ENCODE peak calls at places on chromosomes 2 and 18, in five cellular contexts. One of them, this sample, is unnamed.

GRCh38 chr2:235366847-235367246 is 127.0 kb upstream of the AGAP1 start:
- DNase-seq in cardiac fibroblast: no peak
- DNase-seq in GM10248: no peak
- DNase-seq in AG04450: no peak
- DNase-seq in hepatocyte: no peak
- DNase-seq in this sample: no peak

GRCh38 chr2:230472619-230473018 is 56.6 kb downstream of the SP100 start:
- DNase-seq in hepatocyte: peak
- DNase-seq in AG04450: no peak
- DNase-seq in GM10248: no peak
- DNase-seq in cardiac fibroblast: peak
- DNase-seq in this sample: no peak

GRCh38 chr2:38176619-38177021 is 100.7 kb upstream of the CYP1B1 start:
- DNase-seq in GM10248: no peak
- DNase-seq in AG04450: peak
- DNase-seq in hepatocyte: no peak
- DNase-seq in cardiac fibroblast: peak
- DNase-seq in this sample: no peak

GRCh38 chr2:127675335-127676261 is at the start of gene LIMS2:
- DNase-seq in hepatocyte: peak
- DNase-seq in AG04450: no peak
- DNase-seq in GM10248: no peak
- DNase-seq in cardiac fibroblast: peak
- DNase-seq in this sample: no peak

GRCh38 chr18:55907352-55908045 is 319.5 kb upstream of the TCF4 start:
- DNase-seq in GM10248: no peak
- DNase-seq in cardiac fibroblast: peak
- DNase-seq in AG04450: no peak
- DNase-seq in hepatocyte: no peak
- DNase-seq in this sample: no peak

GRCh38 chr2:69384618-69385081 is 2.4 kb downstream of the GFPT1 start:
- DNase-seq in GM10248: no peak
- DNase-seq in AG04450: no peak
- DNase-seq in hepatocyte: no peak
- DNase-seq in cardiac fibroblast: no peak
- DNase-seq in this sample: no peak

GRCh38 chr2:237282568-237283128 is 131.3 kb downstream of the COL6A3 start:
- DNase-seq in hepatocyte: no peak
- DNase-seq in cardiac fibroblast: no peak
- DNase-seq in GM10248: no peak
- DNase-seq in AG04450: no peak
- DNase-seq in this sample: no peak

GRCh38 chr2:181586569-181587076 is 70.3 kb downstream of the CERKL start:
- DNase-seq in cardiac fibroblast: no peak
- DNase-seq in AG04450: no peak
- DNase-seq in hepatocyte: peak
- DNase-seq in GM10248: peak
- DNase-seq in this sample: no peak

GRCh38 chr2:173395567-173396351 is 41.1 kb downstream of the CDCA7 start:
- DNase-seq in GM10248: no peak
- DNase-seq in AG04450: no peak
- DNase-seq in hepatocyte: no peak
- DNase-seq in cardiac fibroblast: no peak
- DNase-seq in this sample: no peak

GRCh38 chr2:217797661-217798069 is 205.1 kb downstream of the TNS1 start:
- DNase-seq in cardiac fibroblast: no peak
- DNase-seq in GM10248: no peak
- DNase-seq in AG04450: no peak
- DNase-seq in hepatocyte: no peak
- DNase-seq in this sample: peak

GRCh38 chr2:73931531-73932500 is 5.1 kb downstream of the DGUOK start:
- DNase-seq in hepatocyte: no peak
- DNase-seq in AG04450: no peak
- DNase-seq in GM10248: no peak
- DNase-seq in cardiac fibroblast: no peak
- DNase-seq in this sample: no peak

GRCh38 chr2:67838205-67838604 is 224.6 kb downstream of the C1D start:
- DNase-seq in AG04450: no peak
- DNase-seq in hepatocyte: no peak
- DNase-seq in cardiac fibroblast: no peak
- DNase-seq in GM10248: no peak
- DNase-seq in this sample: no peak

GRCh38 chr2:134401081-134401497 is 147.2 kb downstream of the MGAT5 start:
- DNase-seq in GM10248: no peak
- DNase-seq in AG04450: no peak
- DNase-seq in cardiac fibroblast: peak
- DNase-seq in hepatocyte: no peak
- DNase-seq in this sample: no peak

GRCh38 chr2:64581018-64581417 is 56.9 kb downstream of the AFTPH start:
- DNase-seq in hepatocyte: no peak
- DNase-seq in cardiac fibroblast: no peak
- DNase-seq in GM10248: no peak
- DNase-seq in AG04450: no peak
- DNase-seq in this sample: no peak

GRCh38 chr18:57258131-57258777 is 94.1 kb upstream of the ST8SIA3 start:
- DNase-seq in cardiac fibroblast: no peak
- DNase-seq in GM10248: no peak
- DNase-seq in AG04450: no peak
- DNase-seq in hepatocyte: no peak
- DNase-seq in this sample: no peak

GRCh38 chr2:241136661-241137260 is 12.5 kb downstream of the PASK start:
- DNase-seq in GM10248: no peak
- DNase-seq in AG04450: no peak
- DNase-seq in hepatocyte: no peak
- DNase-seq in cardiac fibroblast: no peak
- DNase-seq in this sample: no peak

GRCh38 chr2:150526827-150527226 is 39.4 kb upstream of the RND3 start:
- DNase-seq in GM10248: no peak
- DNase-seq in hepatocyte: peak
- DNase-seq in AG04450: no peak
- DNase-seq in cardiac fibroblast: peak
- DNase-seq in this sample: no peak

GRCh38 chr2:168935810-168936581 is 34.9 kb downstream of the G6PC2 start:
- DNase-seq in cardiac fibroblast: peak
- DNase-seq in GM10248: no peak
- DNase-seq in AG04450: no peak
- DNase-seq in hepatocyte: peak
- DNase-seq in this sample: no peak

GRCh38 chr2:143600136-143600535 is 470.9 kb downstream of the ARHGAP15 start:
- DNase-seq in AG04450: no peak
- DNase-seq in hepatocyte: no peak
- DNase-seq in cardiac fibroblast: peak
- DNase-seq in GM10248: no peak
- DNase-seq in this sample: no peak

GRCh38 chr2:238077292-238077691 is 16.5 kb downstream of the SCLY start:
- DNase-seq in hepatocyte: no peak
- DNase-seq in AG04450: no peak
- DNase-seq in GM10248: no peak
- DNase-seq in cardiac fibroblast: no peak
- DNase-seq in this sample: no peak

DNA sequence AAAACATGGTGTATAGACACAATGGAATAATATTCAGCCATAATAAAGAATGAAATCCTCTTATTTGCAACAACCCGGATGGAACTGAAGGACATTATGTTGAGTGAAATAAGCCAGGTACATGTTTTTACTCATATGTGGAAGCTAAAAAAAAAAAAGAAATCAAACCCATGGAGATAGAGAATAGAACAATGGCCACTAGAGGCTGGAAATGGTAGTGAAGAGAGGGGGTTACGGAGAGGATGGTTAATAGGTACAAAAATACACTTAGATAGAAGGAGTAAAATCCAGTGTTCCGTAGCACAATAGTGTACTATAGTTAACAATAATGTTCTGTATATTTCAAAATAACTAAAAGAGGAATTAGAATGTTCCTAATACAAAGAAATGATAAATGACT is 12.8 kb upstream of the KIAA2012 start:
- DNase-seq in GM10248: no peak
- DNase-seq in cardiac fibroblast: no peak
- DNase-seq in hepatocyte: no peak
- DNase-seq in AG04450: no peak
- DNase-seq in this sample: no peak
- TF ChIP-seq CTCF in GM10248: no peak
- TF ChIP-seq CTCF in cardiac fibroblast: peak
- TF ChIP-seq CTCF in hepatocyte: peak
- TF ChIP-seq CTCF in AG04450: peak
- TF ChIP-seq CTCF in this sample: no peak

DNA sequence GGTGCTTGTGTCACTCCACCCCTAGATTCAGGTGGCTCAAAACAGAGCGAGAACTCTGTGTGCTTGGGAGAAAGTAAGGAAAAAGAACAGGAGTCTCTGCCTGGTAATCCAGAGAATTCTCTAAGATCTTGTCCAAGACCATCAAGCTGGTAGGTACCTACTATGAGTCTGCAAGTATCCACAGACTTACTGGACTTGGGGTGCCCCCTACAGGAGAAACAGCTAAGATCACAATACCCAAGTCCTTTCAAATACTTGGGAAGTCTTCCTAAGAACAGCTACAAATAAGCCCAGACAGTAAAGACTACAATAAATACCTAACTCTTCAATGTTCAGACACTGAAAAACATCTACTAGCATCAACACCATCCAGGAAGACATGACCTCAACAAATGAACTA is 1143.6 kb upstream of the ACVR2A start:
- DNase-seq in cardiac fibroblast: no peak
- DNase-seq in hepatocyte: no peak
- DNase-seq in GM10248: no peak
- DNase-seq in AG04450: no peak
- DNase-seq in this sample: no peak
- TF ChIP-seq CTCF in cardiac fibroblast: no peak
- TF ChIP-seq CTCF in hepatocyte: no peak
- TF ChIP-seq CTCF in GM10248: no peak
- TF ChIP-seq CTCF in AG04450: no peak
- TF ChIP-seq CTCF in this sample: no peak

GRCh38 chr2:77054938-77055337 is 467.2 kb downstream of the LRRTM4 start:
- DNase-seq in GM10248: no peak
- DNase-seq in cardiac fibroblast: no peak
- DNase-seq in hepatocyte: peak
- DNase-seq in AG04450: no peak
- DNase-seq in this sample: no peak
- TF ChIP-seq CTCF in GM10248: no peak
- TF ChIP-seq CTCF in cardiac fibroblast: no peak
- TF ChIP-seq CTCF in hepatocyte: no peak
- TF ChIP-seq CTCF in AG04450: no peak
- TF ChIP-seq CTCF in this sample: no peak

GRCh38 chr2:31205186-31205585 is 12.1 kb downstream of the CAPN14 start:
- DNase-seq in hepatocyte: no peak
- DNase-seq in AG04450: no peak
- DNase-seq in GM10248: no peak
- DNase-seq in cardiac fibroblast: no peak
- DNase-seq in this sample: no peak
- TF ChIP-seq CTCF in hepatocyte: no peak
- TF ChIP-seq CTCF in AG04450: no peak
- TF ChIP-seq CTCF in GM10248: no peak
- TF ChIP-seq CTCF in cardiac fibroblast: no peak
- TF ChIP-seq CTCF in this sample: no peak

GRCh38 chr2:71071681-71072398 is 3.4 kb downstream of the NAGK start:
- DNase-seq in hepatocyte: no peak
- DNase-seq in cardiac fibroblast: no peak
- DNase-seq in AG04450: no peak
- DNase-seq in GM10248: peak
- DNase-seq in this sample: no peak
- TF ChIP-seq CTCF in hepatocyte: no peak
- TF ChIP-seq CTCF in cardiac fibroblast: no peak
- TF ChIP-seq CTCF in AG04450: peak
- TF ChIP-seq CTCF in GM10248: peak
- TF ChIP-seq CTCF in this sample: no peak

GRCh38 chr2:196399736-196400691 is 228.6 kb upstream of the STK17B start:
- DNase-seq in cardiac fibroblast: peak
- DNase-seq in AG04450: peak
- DNase-seq in GM10248: no peak
- DNase-seq in hepatocyte: peak
- DNase-seq in this sample: no peak

GRCh38 chr2:196403471-196403870 is 232.1 kb upstream of the STK17B start:
- DNase-seq in cardiac fibroblast: peak
- DNase-seq in AG04450: peak
- DNase-seq in GM10248: no peak
- DNase-seq in hepatocyte: no peak
- DNase-seq in this sample: no peak

GRCh38 chr2:196409376-196409775 is 230.1 kb upstream of the CCDC150 start:
- DNase-seq in AG04450: no peak
- DNase-seq in GM10248: no peak
- DNase-seq in hepatocyte: no peak
- DNase-seq in cardiac fibroblast: no peak
- DNase-seq in this sample: no peak

GRCh38 chr2:196407675-196408265 is 231.7 kb upstream of the CCDC150 start:
- DNase-seq in cardiac fibroblast: no peak
- DNase-seq in GM10248: no peak
- DNase-seq in AG04450: no peak
- DNase-seq in hepatocyte: no peak
- DNase-seq in this sample: no peak

DNA sequence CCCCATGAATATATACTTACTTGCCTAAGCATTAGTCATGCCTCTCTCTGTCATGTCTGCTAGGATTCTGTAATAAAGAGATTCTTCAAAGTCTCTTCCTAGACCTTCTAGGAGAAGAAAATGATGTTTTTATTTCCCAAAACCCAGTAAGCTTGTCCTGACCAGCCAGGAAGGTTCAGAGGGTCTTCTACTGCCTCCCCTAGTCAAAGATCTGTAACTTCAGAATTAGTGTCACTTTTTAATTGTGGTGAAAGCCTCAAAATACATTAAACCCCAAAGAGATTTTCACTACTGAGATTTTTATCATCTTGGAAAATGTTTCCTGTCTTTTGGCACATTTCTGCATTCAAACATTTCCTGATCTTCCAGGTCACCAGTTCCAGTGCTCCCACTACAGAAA is 232.9 kb upstream of the STK17B start:
- DNase-seq in AG04450: no peak
- DNase-seq in GM10248: no peak
- DNase-seq in hepatocyte: no peak
- DNase-seq in cardiac fibroblast: peak
- DNase-seq in this sample: no peak
- TF ChIP-seq CTCF in AG04450: no peak
- TF ChIP-seq CTCF in GM10248: peak
- TF ChIP-seq CTCF in hepatocyte: no peak
- TF ChIP-seq CTCF in cardiac fibroblast: no peak
- TF ChIP-seq CTCF in this sample: no peak

DNA sequence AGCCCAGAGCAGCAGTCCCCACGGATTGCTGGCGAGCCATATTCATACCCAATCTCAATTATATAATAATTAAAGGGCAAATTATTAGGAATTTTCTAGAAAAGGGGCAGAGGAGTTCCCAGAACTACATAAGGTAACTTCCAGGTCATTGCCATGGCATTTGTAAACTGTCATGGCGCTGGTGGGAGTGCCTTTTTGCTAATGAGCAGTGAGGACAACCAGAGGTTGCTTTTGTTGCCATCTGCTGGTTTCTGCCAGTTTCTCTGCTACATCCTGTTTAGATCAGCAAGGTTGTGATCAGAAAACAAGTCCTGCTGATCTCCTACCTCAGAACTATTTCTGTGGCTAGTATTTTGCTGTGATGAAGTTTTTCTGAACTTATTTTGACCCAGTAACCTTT is 159.8 kb upstream of the PIEZO2 start:
- DNase-seq in GM10248: no peak
- DNase-seq in AG04450: no peak
- DNase-seq in hepatocyte: no peak
- DNase-seq in cardiac fibroblast: peak
- DNase-seq in this sample: no peak
- TF ChIP-seq CTCF in GM10248: peak
- TF ChIP-seq CTCF in AG04450: peak
- TF ChIP-seq CTCF in hepatocyte: peak
- TF ChIP-seq CTCF in cardiac fibroblast: peak
- TF ChIP-seq CTCF in this sample: no peak

GRCh38 chr2:40754912-40755311 is 303.0 kb upstream of the SLC8A1 start:
- DNase-seq in AG04450: no peak
- DNase-seq in hepatocyte: no peak
- DNase-seq in GM10248: no peak
- DNase-seq in cardiac fibroblast: no peak
- DNase-seq in this sample: no peak
- TF ChIP-seq CTCF in AG04450: no peak
- TF ChIP-seq CTCF in hepatocyte: no peak
- TF ChIP-seq CTCF in GM10248: no peak
- TF ChIP-seq CTCF in cardiac fibroblast: no peak
- TF ChIP-seq CTCF in this sample: no peak

This sample was measured in omental fat pad.